ENCODE peak calls at places on chromosome 14, in four cellular contexts. Q is neural crest cell, B is AG20443, X is GM18507. T is an unnamed sample.

GRCh38 chr14:68176687-68177086 is 357.1 kb downstream of the RAD51B start:
- DNase-seq in Q (no peak), B (no peak), X (no peak), T (no peak)

GRCh38 chr14:74475678-74476077 is 17.4 kb downstream of the NPC2 start:
- DNase-seq in Q (no peak), B (peak; percentile 78), X (no peak), T (no peak)

GRCh38 chr14:50479041-50479440 is 53.3 kb downstream of the MAP4K5 start:
- DNase-seq in Q (no peak), B (no peak), X (no peak), T (no peak)

GRCh38 chr14:81436296-81437138 is 36.4 kb upstream of the STON2 start:
- DNase-seq in Q (peak; percentile 75), B (peak; percentile 97), X (peak; percentile 35), T (no peak)

GRCh38 chr14:95233702-95234241 is 76.4 kb upstream of the DICER1 start:
- DNase-seq in Q (no peak), B (no peak), X (peak; percentile 64), T (peak; percentile 69)

GRCh38 chr14:47392351-47392750 is 283.1 kb downstream of the MDGA2 start:
- DNase-seq in Q (no peak), B (no peak), X (no peak), T (no peak)

GRCh38 chr14:75864352-75864751 is 117.4 kb downstream of the TGFB3 start:
- DNase-seq in Q (no peak), B (no peak), X (no peak), T (no peak)

GRCh38 chr14:104438166-104438887 is 141.2 kb upstream of the C14orf180 start:
- DNase-seq in Q (no peak), B (no peak), X (no peak), T (no peak)

GRCh38 chr14:34665785-34666425 is 36.0 kb upstream of the SNX6 start:
- DNase-seq in Q (no peak), B (no peak), X (no peak), T (no peak)

GRCh38 chr14:104135121-104135903 is 3.1 kb upstream of the KIF26A start:
- DNase-seq in Q (peak; percentile 55), B (no peak), X (no peak), T (no peak)

T was measured in GM12878.